ENCODE peak calls at places on chromosome 2, in eight cellular contexts. B is CD4-positive, CD25-positive, alpha-beta regulatory T cell; V is HTR-8/SVneo; T is psoas muscle; E is fibroblast of the conjunctiva; A is HT1080; F is hepatic stellate cell; U is kidney. P is an unnamed sample.

GRCh38 chr2:33812707-33813106 is 213.6 kb upstream of the FAM98A start:
- DNase-seq in E (no peak), B (no peak), F (no peak), V (no peak), T (no peak), U (no peak), A (no peak), P (no peak)

GRCh38 chr2:4673025-4673489 is 969.7 kb downstream of the DCDC2C start:
- DNase-seq in T (no peak), E (no peak), U (no peak), F (no peak), V (no peak), A (peak; percentile 75), B (peak; percentile 4), P (no peak)

GRCh38 chr2:126049461-126049860 is 606.5 kb upstream of the GYPC start:
- DNase-seq in V (no peak), U (no peak), E (no peak), T (no peak), F (no peak), B (no peak), A (no peak), P (no peak)

GRCh38 chr2:135688002-135688401 is 53.7 kb upstream of the UBXN4 start:
- DNase-seq in A (no peak), T (no peak), F (no peak), U (no peak), B (no peak), V (no peak), E (no peak), P (no peak)

GRCh38 chr2:166593403-166593802 is 99.4 kb upstream of the SCN7A start:
- DNase-seq in T (no peak), V (no peak), F (peak; percentile 47), B (no peak), U (no peak), A (peak; percentile 84), E (peak; percentile 23), P (no peak)

GRCh38 chr2:225570000-225570399 is 170.5 kb downstream of the NYAP2 start:
- DNase-seq in T (no peak), U (no peak), A (no peak), E (no peak), B (no peak), F (no peak), V (no peak), P (no peak)

GRCh38 chr2:72037322-72037721 is 110.3 kb downstream of the CYP26B1 start:
- DNase-seq in V (no peak), E (no peak), A (no peak), T (no peak), B (no peak), U (no peak), F (no peak), P (no peak)

GRCh38 chr2:29063646-29064372 is 10.5 kb downstream of the PCARE start:
- DNase-seq in V (no peak), U (no peak), B (no peak), A (no peak), E (peak; percentile 85), T (peak; percentile 25), F (peak; percentile 31), P (no peak)

GRCh38 chr2:2664989-2665833 is 334.1 kb upstream of the MYT1L start:
- DNase-seq in B (no peak), F (no peak), T (peak; percentile 69), E (no peak), V (peak; percentile 45), A (peak; percentile 94), U (no peak), P (no peak)

GRCh38 chr2:143823856-143824255 is 694.6 kb downstream of the ARHGAP15 start:
- DNase-seq in V (no peak), A (no peak), U (no peak), F (no peak), E (no peak), B (no peak), T (no peak), P (no peak)

GRCh38 chr2:69309336-69310048 is 77.5 kb downstream of the GFPT1 start:
- DNase-seq in V (no peak), A (no peak), U (no peak), F (peak; percentile 78), B (no peak), T (no peak), E (peak; percentile 42), P (no peak)

GRCh38 chr2:201254331-201254730 is 6.0 kb upstream of the CASP8 start:
- DNase-seq in U (no peak), E (peak; percentile 22), F (peak; percentile 36), B (no peak), T (no peak), A (no peak), V (no peak), P (no peak)

GRCh38 chr2:10709290-10709939 is 12.0 kb upstream of the ATP6V1C2 start:
- DNase-seq in U (no peak), A (peak; percentile 58), F (no peak), V (peak; percentile 67), E (no peak), B (no peak), T (no peak), P (no peak)

GRCh38 chr2:3751281-3751680 is 47.9 kb downstream of the DCDC2C start:
- DNase-seq in A (no peak), E (no peak), T (no peak), F (no peak), B (no peak), U (no peak), V (no peak), P (no peak)

GRCh38 chr2:103008586-103008985 is 246.8 kb downstream of the TMEM182 start:
- DNase-seq in V (no peak), U (no peak), F (no peak), T (no peak), B (no peak), E (no peak), A (no peak), P (no peak)